ENCODE peak calls at places on chromosomes 7 and 10, in seven cellular contexts. O is PC-9; E is A172; W is activated T-cell treated with anti-CD3 and anti-CD28 coated beads, Interleukin-2, amount 50 U/mL, for 72 hours; P is nucleus accumbens; M is NCI-H1105; D is CD4-positive, alpha-beta memory T cell. V is an unnamed sample.

GRCh38 chr10:76717141-76717540 is 920.5 kb downstream of the KCNMA1 start:
- DNase-seq in O (peak), E (peak), W (no peak), P (no peak), M (no peak), D (no peak), V (no peak)

GRCh38 chr10:63421591-63421990 is 44.2 kb downstream of the JMJD1C start:
- DNase-seq in O (no peak), E (no peak), W (no peak), P (no peak), M (no peak), D (peak), V (no peak)

GRCh38 chr7:44853391-44853790 is 5.5 kb upstream of the H2AZ2 start:
- DNase-seq in O (peak), E (no peak), W (peak), P (no peak), M (no peak), D (no peak), V (no peak)

GRCh38 chr10:119734396-119735332 is 8.8 kb downstream of the INPP5F start:
- DNase-seq in O (peak), E (peak), W (no peak), P (no peak), M (no peak), D (no peak), V (no peak)

GRCh38 chr10:127243490-127244272 is 47.3 kb upstream of the INSYN2A start:
- DNase-seq in O (no peak), E (peak), W (peak), P (no peak), M (peak), D (no peak), V (peak)

GRCh38 chr10:974038-974784 is 14.0 kb upstream of the GTPBP4 start:
- DNase-seq in O (no peak), E (peak), W (no peak), P (no peak), M (no peak), D (no peak), V (peak)

GRCh38 chr10:112951349-112952281 is 1.6 kb downstream of the TCF7L2 start:
- DNase-seq in O (peak), E (peak), W (peak), P (no peak), M (no peak), D (peak), V (peak)

GRCh38 chr10:63365976-63366765 is 99.6 kb downstream of the JMJD1C start:
- DNase-seq in O (no peak), E (no peak), W (no peak), P (no peak), M (no peak), D (no peak), V (no peak)

GRCh38 chr10:115049957-115050356 is 43.2 kb upstream of the ATRNL1 start:
- DNase-seq in O (no peak), E (peak), W (no peak), P (no peak), M (no peak), D (no peak), V (no peak)